ENCODE peak calls at places on chromosomes 3 and 15, in four cellular contexts. T, X, I and G are unnamed samples.

GRCh38 chr15:101773496-101774100 is 29.7 kb upstream of the OR4F6 start:
- DNase-seq in X (no peak), I (no peak), T (peak; percentile 79), G (no peak)

GRCh38 chr3:177468816-177469590 is 271.7 kb upstream of the TBL1XR1 start:
- DNase-seq in I (no peak), T (no peak), X (no peak), G (no peak)

GRCh38 chr3:157030712-157031111 is 129.2 kb downstream of the CCNL1 start:
- DNase-seq in T (no peak), I (no peak), X (no peak), G (no peak)

GRCh38 chr3:142888484-142889262 is at the start of gene PCOLCE2:
- DNase-seq in X (peak; percentile 69), I (peak; percentile 54), T (peak; percentile 49), G (peak; percentile 66)

GRCh38 chr15:71221417-71221816 is 106.1 kb downstream of the THSD4 start:
- DNase-seq in T (no peak), X (no peak), I (no peak), G (no peak)

GRCh38 chr3:32405711-32406323 is 14.2 kb downstream of the CMTM7 start:
- DNase-seq in T (no peak), I (no peak), X (no peak), G (no peak)

GRCh38 chr3:189494632-189495031 is 136.6 kb upstream of the TP63 start:
- DNase-seq in T (no peak), X (no peak), I (no peak), G (no peak)

GRCh38 chr3:21682231-21682630 is 68.8 kb downstream of the ZNF385D start:
- DNase-seq in T (no peak), I (no peak), X (no peak), G (no peak)

GRCh38 chr15:54567408-54568040 is 589.3 kb downstream of the UNC13C start:
- DNase-seq in I (no peak), X (no peak), T (no peak), G (no peak)

GRCh38 chr3:70989174-70989573 is 594.4 kb downstream of the FOXP1 start:
- DNase-seq in X (no peak), T (no peak), I (no peak), G (no peak)

GRCh38 chr15:31375772-31376171 is 49.1 kb downstream of the KLF13 start:
- DNase-seq in T (no peak), I (no peak), X (no peak), G (no peak)

GRCh38 chr3:45604596-45604995 is 10.0 kb downstream of the LIMD1 start:
- DNase-seq in X (no peak), T (no peak), I (no peak), G (no peak)

GRCh38 chr3:129104051-129104450 is 17.6 kb downstream of the RAB43 start:
- DNase-seq in I (no peak), T (peak; percentile 75), X (no peak), G (no peak)

GRCh38 chr15:35973019-35973418 is 427.1 kb upstream of the DPH6 start:
- DNase-seq in I (no peak), T (no peak), X (no peak), G (no peak)

GRCh38 chr15:98160236-98160635 is 199.7 kb downstream of the ARRDC4 start:
- DNase-seq in T (peak; percentile 31), X (no peak), I (no peak), G (no peak)

GRCh38 chr3:142175478-142175877 is 26.1 kb upstream of the TFDP2 start:
- DNase-seq in I (no peak), T (no peak), X (no peak), G (no peak)